ENCODE peak calls at places on chromosomes 5 and 9, in nine cellular contexts. P is breast epithelium, R is IMR-90, V is Peyer's patch, W is spleen, L is HCT116, J is sigmoid colon, A is stomach, E is uterus. G is an unnamed sample.

GRCh38 chr5:90930062-90930461 is 371.5 kb downstream of the ADGRV1 start:
- DNase-seq in A (no peak), E (no peak), J (no peak), V (no peak), R (no peak), P (no peak), L (no peak), W (no peak), G (no peak)

GRCh38 chr5:38141665-38142064 is 116.7 kb upstream of the EGFLAM start:
- DNase-seq in R (no peak), V (no peak), J (no peak), P (no peak), E (no peak), W (no peak), L (no peak), A (no peak), G (no peak)

GRCh38 chr5:173781826-173782670 is 106.1 kb upstream of the CPEB4 start:
- DNase-seq in V (peak), P (peak), R (peak), J (peak), W (peak), A (peak), L (no peak), E (peak), G (peak)

GRCh38 chr5:109685916-109686315 is 3.8 kb upstream of the MAN2A1 start:
- DNase-seq in W (no peak), J (no peak), A (no peak), P (no peak), L (no peak), R (no peak), V (no peak), E (no peak), G (no peak)

GRCh38 chr5:135487839-135488514 is 35.8 kb upstream of the TIFAB start:
- DNase-seq in R (no peak), A (no peak), J (no peak), P (no peak), E (no peak), L (no peak), W (no peak), V (no peak), G (no peak)

GRCh38 chr9:125440411-125440810 is 178.8 kb downstream of the GAPVD1 start:
- DNase-seq in V (no peak), R (no peak), J (no peak), L (no peak), E (no peak), P (no peak), W (no peak), A (peak), G (no peak)

GRCh38 chr9:13817754-13818278 is 496.1 kb downstream of the NFIB start:
- DNase-seq in L (no peak), J (no peak), V (no peak), R (peak), P (no peak), W (no peak), E (no peak), A (no peak), G (no peak)

GRCh38 chr9:133589454-133590227 is 19.5 kb downstream of the FAM163B start:
- DNase-seq in J (no peak), P (no peak), W (no peak), E (no peak), R (no peak), V (no peak), A (no peak), L (peak), G (peak)

GRCh38 chr9:111348821-111349271 is 18.8 kb upstream of the OR2K2 start:
- DNase-seq in R (peak), A (peak), J (no peak), W (no peak), L (no peak), E (no peak), V (no peak), P (no peak), G (no peak)

GRCh38 chr9:77022783-77023440 is 3.5 kb downstream of the FOXB2 start:
- DNase-seq in W (no peak), P (no peak), J (no peak), A (no peak), L (no peak), V (no peak), R (no peak), E (no peak), G (peak)

GRCh38 chr9:26670052-26670640 is 222.5 kb downstream of the CAAP1 start:
- DNase-seq in L (no peak), A (no peak), P (no peak), V (no peak), E (no peak), W (no peak), J (no peak), R (no peak), G (no peak)

GRCh38 chr5:40831346-40832210 is 3.4 kb downstream of the RPL37 start:
- DNase-seq in E (no peak), P (no peak), L (no peak), R (peak), J (no peak), W (no peak), V (no peak), A (no peak), G (no peak)

GRCh38 chr9:108205276-108205675 is 650.5 kb downstream of the ACTL7B start:
- DNase-seq in J (no peak), A (no peak), L (no peak), V (no peak), E (no peak), P (no peak), R (no peak), W (no peak), G (no peak)

GRCh38 chr9:133888779-133889491 is 103.2 kb downstream of the VAV2 start:
- DNase-seq in P (no peak), W (no peak), V (no peak), J (no peak), E (no peak), R (no peak), A (no peak), L (no peak), G (no peak)

GRCh38 chr9:137499858-137500661 is 40.9 kb upstream of the NSMF start:
- DNase-seq in E (no peak), V (no peak), P (no peak), R (no peak), W (peak), L (no peak), J (no peak), A (no peak), G (no peak)

GRCh38 chr5:112136773-112137172 is 282.3 kb downstream of the EPB41L4A start:
- DNase-seq in R (no peak), E (no peak), V (no peak), L (no peak), W (no peak), A (no peak), P (no peak), J (no peak), G (no peak)

GRCh38 chr5:78984020-78984610 is 995 bp downstream of the ARSB start:
- DNase-seq in A (no peak), J (no peak), P (no peak), W (no peak), R (peak), L (no peak), E (no peak), V (no peak), G (peak)

GRCh38 chr5:36751881-36752280 is 124.7 kb upstream of the NIPBL start:
- DNase-seq in E (no peak), W (no peak), A (no peak), R (no peak), P (no peak), V (no peak), L (no peak), J (no peak), G (peak)

GRCh38 chr5:72818866-72819534 is 2.5 kb downstream of the TNPO1 start:
- DNase-seq in W (peak), L (peak), V (peak), E (peak), A (peak), P (peak), J (peak), R (peak), G (peak)

DNA sequence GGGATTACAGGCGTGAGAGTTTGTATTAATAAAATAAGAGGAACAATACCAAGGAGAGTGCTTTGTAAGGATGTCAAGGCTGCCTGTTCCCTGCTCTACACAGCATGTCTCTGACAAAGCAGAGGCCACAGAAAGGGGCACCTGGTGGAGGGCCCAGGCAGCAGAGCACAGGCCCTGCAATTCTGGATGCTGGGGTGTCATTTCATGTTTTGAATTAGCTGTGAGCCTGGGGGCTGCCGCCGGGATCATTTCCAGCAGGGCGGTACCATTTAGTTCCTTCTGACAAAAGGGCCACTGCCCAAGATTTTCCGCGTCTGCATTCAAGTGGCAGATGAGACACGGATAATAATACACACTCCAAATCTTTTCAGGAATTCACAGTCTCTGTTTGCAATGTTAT is 396.9 kb downstream of the GADD45G start:
- DNase-seq in R (no peak), P (no peak), V (no peak), L (no peak), A (no peak), W (no peak), E (no peak), J (no peak), G (no peak)
- TF ChIP-seq POLR2A in R (no peak), P (no peak), V (no peak), L (no peak), A (no peak), W (no peak), E (no peak), J (no peak), G (no peak)

DNA sequence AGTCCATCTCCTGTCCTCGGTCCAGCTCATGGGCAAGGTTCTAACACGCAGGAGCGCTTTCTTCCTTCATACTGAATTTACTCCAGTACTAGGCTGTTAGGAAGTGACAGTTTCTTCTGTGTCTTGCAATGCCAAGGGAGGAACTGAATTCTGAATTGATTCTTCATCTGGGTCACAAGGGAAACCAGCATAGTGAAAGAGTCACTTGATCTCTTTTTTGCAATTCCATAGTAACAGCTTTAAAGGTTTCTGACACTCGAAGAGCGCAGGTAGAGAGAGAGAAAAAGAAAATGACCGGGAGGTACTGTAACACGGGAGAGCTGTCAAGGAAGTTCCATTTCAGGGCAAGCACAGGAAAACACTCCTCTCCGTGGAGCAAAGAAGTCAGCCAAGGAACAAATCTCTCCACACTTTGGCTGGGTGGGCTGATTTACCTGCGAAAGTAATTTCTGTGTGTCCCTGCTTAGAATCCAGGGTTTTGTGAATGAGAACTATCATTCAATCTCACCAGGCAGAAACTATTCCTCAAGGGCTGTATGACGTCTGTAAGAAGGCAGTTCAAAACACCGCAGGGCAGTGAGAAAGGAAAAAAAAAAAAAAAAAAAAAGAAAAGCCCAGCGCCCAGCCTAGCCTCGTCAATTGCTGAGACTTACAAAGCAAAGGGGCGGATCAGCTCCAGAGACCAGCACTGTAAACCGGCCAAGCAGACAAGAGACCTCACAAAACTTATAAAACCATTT is 617.8 kb downstream of the PDE4D start:
- DNase-seq in A (peak), E (peak), V (no peak), R (peak), J (peak), L (no peak), W (no peak), P (no peak), G (peak)
- TF ChIP-seq POLR2A in A (no peak), E (no peak), V (peak), R (no peak), J (no peak), L (no peak), W (no peak), P (no peak), G (no peak)

GRCh38 chr5:64506567-64507321 is 929 bp downstream of the RGS7BP start:
- DNase-seq in L (no peak), W (peak), R (no peak), J (no peak), P (no peak), E (no peak), V (no peak), A (no peak), G (no peak)

GRCh38 chr5:64509798-64510197 is 4.0 kb downstream of the RGS7BP start:
- DNase-seq in V (no peak), L (no peak), J (no peak), W (no peak), P (no peak), R (no peak), E (no peak), A (no peak), G (no peak)

GRCh38 chr5:64502181-64502580 is 3.6 kb upstream of the RGS7BP start:
- DNase-seq in J (no peak), L (no peak), W (no peak), V (no peak), A (no peak), P (no peak), E (no peak), R (no peak), G (no peak)

GRCh38 chr5:64505769-64506566 is at the start of gene RGS7BP:
- DNase-seq in L (no peak), P (no peak), R (peak), V (no peak), J (no peak), A (peak), E (peak), W (peak), G (no peak)
- TF ChIP-seq POLR2A in L (no peak), P (no peak), R (no peak), V (no peak), J (no peak), A (no peak), E (no peak), W (no peak), G (no peak)

DNA sequence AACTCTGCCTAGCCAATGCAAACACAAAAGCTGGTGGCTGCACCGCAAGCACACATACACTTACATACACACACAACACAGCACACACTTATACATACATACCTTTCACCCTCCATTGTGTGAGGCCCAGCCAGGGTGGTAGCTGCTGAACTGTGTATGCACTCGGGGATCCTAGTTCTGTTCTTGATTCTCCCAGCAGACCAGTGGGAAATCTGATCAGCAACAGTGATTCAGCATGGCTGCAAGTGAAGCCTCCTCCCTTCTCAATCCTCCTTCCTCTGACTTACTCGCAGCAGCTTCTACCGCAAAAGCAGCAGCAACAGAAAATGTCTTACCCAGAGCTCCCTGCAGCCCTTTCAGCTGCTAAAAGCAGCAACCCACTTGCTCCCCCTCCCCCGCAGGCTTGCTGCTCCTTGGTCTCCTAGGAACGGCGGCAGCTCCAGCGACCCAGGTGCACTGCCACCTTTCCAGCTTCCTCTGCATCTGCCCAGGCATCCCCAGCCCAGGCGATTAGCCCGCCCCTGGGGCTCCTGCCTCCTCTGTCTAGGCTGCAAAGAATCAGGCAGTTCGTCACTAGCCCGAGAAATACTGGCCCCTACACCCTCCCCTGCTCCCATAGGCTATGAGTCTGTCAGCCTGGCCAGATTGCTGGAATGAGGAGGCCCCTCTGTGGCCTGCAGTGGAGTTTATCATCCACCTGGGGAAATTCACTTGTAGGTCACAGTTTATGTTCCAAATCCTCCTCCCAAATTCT is at the start of gene KLHL3:
- DNase-seq in E (peak), W (peak), J (no peak), L (no peak), A (peak), V (peak), P (no peak), R (peak), G (peak)
- TF ChIP-seq POLR2A in E (no peak), W (no peak), J (no peak), L (no peak), A (no peak), V (no peak), P (no peak), R (no peak), G (no peak)

GRCh38 chr9:686381-686813 is 155.1 kb upstream of the DMRT1 start:
- DNase-seq in E (peak), R (no peak), A (no peak), P (no peak), J (no peak), W (no peak), V (no peak), L (no peak), G (no peak)
- TF ChIP-seq POLR2A in E (no peak), R (no peak), A (no peak), P (no peak), J (no peak), W (no peak), V (no peak), L (no peak), G (no peak)

GRCh38 chr5:2355859-2356258 is 395.6 kb downstream of the IRX2 start:
- DNase-seq in P (no peak), E (no peak), L (no peak), R (no peak), W (no peak), V (no peak), A (no peak), J (no peak), G (no peak)
- TF ChIP-seq POLR2A in P (no peak), E (no peak), L (no peak), R (no peak), W (no peak), V (no peak), A (no peak), J (no peak), G (no peak)

GRCh38 chr5:54148062-54148461 is 162.3 kb downstream of the ARL15 start:
- DNase-seq in V (no peak), P (no peak), A (no peak), W (no peak), L (no peak), R (peak), J (no peak), E (no peak), G (no peak)

GRCh38 chr5:54150841-54151240 is 159.5 kb downstream of the ARL15 start:
- DNase-seq in L (no peak), P (no peak), A (no peak), W (no peak), J (no peak), R (no peak), E (no peak), V (no peak), G (no peak)

GRCh38 chr5:54148858-54149257 is 161.5 kb downstream of the ARL15 start:
- DNase-seq in W (no peak), E (no peak), P (no peak), A (no peak), L (no peak), R (peak), V (no peak), J (no peak), G (no peak)

GRCh38 chr5:54146390-54146789 is 164.0 kb downstream of the ARL15 start:
- DNase-seq in L (no peak), R (no peak), P (no peak), W (no peak), V (no peak), A (no peak), E (no peak), J (no peak), G (no peak)

DNA sequence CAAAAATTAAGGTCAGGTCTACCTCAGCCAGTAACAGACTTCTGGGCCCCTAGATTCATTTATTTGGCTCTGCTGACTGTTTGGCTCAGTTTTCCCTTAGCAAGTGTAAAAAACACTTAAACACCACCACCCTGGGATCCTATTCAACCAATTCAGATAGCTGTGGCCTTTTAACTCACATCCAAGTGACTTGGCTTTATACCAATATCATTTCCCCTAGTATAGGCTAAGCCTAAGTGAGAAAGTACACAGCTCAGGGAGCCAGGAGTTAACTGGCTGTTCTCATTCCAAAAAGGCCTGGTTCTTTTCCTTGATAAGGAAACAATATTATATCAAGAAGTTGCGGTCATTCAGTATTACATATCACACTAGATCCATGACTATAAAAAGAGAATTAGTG is 163.5 kb downstream of the ARL15 start:
- DNase-seq in V (no peak), J (no peak), P (no peak), L (no peak), A (no peak), R (no peak), E (no peak), W (no peak), G (no peak)
- TF ChIP-seq POLR2A in V (no peak), J (no peak), P (no peak), L (no peak), A (no peak), R (no peak), E (no peak), W (no peak), G (no peak)

G was measured in erythroblast.